ENCODE peak calls at places on chromosomes 11 and 22, in eight cellular contexts. L is GM20000; P is adrenal gland; K is fibroblast of the aortic adventitia; Y is CD4-positive, alpha-beta T cell; N is CD8-positive, alpha-beta T cell; I is colonic mucosa; S is HFFc6. U is an unnamed sample.

GRCh38 chr11:97537407-97538150 is 1147.8 kb downstream of the JRKL start:
- DNase-seq in I (no peak), N (no peak), K (no peak), S (no peak), P (no peak), Y (no peak), L (no peak), U (peak; percentile 12)

GRCh38 chr22:32175751-32176644 is 16.9 kb upstream of the C22orf42 start:
- DNase-seq in S (no peak), P (no peak), I (no peak), L (no peak), K (no peak), N (no peak), Y (no peak), U (peak; percentile 73)

GRCh38 chr11:36352919-36353318 is 56.8 kb downstream of the PRR5L start:
- DNase-seq in P (no peak), N (peak; percentile 43), K (no peak), Y (peak; percentile 27), S (no peak), I (peak; percentile 18), L (no peak), U (no peak)

GRCh38 chr11:45942381-45942780 is 19.9 kb downstream of the LARGE2 start:
- DNase-seq in S (no peak), K (no peak), Y (no peak), P (no peak), L (no peak), I (no peak), N (no peak), U (no peak)

GRCh38 chr11:111465400-111465799 is 46.8 kb downstream of the BTG4 start:
- DNase-seq in S (peak; percentile 53), I (no peak), Y (no peak), P (no peak), K (peak; percentile 48), L (no peak), N (no peak), U (no peak)

GRCh38 chr11:28739489-28740280 is 631.5 kb downstream of the METTL15 start:
- DNase-seq in P (no peak), L (no peak), I (no peak), Y (no peak), N (no peak), K (no peak), S (no peak), U (no peak)

GRCh38 chr11:120785576-120785975 is 238.3 kb upstream of the TBCEL start:
- DNase-seq in S (no peak), N (no peak), P (no peak), Y (no peak), K (no peak), I (no peak), L (no peak), U (no peak)

GRCh38 chr11:14578551-14578956 is 58.4 kb upstream of the PSMA1 start:
- DNase-seq in P (no peak), S (no peak), I (peak; percentile 41), Y (peak; percentile 34), K (peak; percentile 37), N (peak; percentile 32), L (peak; percentile 53), U (no peak)

GRCh38 chr22:46665751-46666280 is 45.6 kb downstream of the GRAMD4 start:
- DNase-seq in I (no peak), K (no peak), L (no peak), N (no peak), Y (no peak), S (no peak), P (no peak), U (no peak)

GRCh38 chr11:104151404-104152204 is 12.3 kb downstream of the PDGFD start:
- DNase-seq in S (peak; percentile 13), P (no peak), K (peak; percentile 34), L (no peak), N (no peak), I (no peak), Y (no peak), U (no peak)
- TF ChIP-seq CTCF in S (peak; percentile 84), P (peak; percentile 28), K (peak; percentile 30), L (no peak), N (no peak), I (no peak), Y (no peak), U (peak; percentile 62)

GRCh38 chr11:103110406-103110805 is 1.2 kb downstream of the DYNC2H1 start:
- DNase-seq in L (no peak), Y (no peak), S (peak; percentile 57), I (no peak), P (no peak), N (no peak), K (peak; percentile 77), U (no peak)
- TF ChIP-seq CTCF in L (no peak), Y (no peak), S (peak; percentile 77), I (no peak), P (no peak), N (no peak), K (peak; percentile 52), U (no peak)

GRCh38 chr11:4202749-4203148 is 108.2 kb downstream of the RRM1 start:
- DNase-seq in N (no peak), S (no peak), I (no peak), L (no peak), K (no peak), P (no peak), Y (no peak), U (no peak)

GRCh38 chr11:4203603-4204360 is 109.2 kb downstream of the RRM1 start:
- DNase-seq in P (no peak), Y (no peak), I (no peak), L (no peak), N (no peak), K (no peak), S (no peak), U (no peak)
- TF ChIP-seq CTCF in P (no peak), Y (no peak), I (no peak), L (no peak), N (no peak), K (peak; percentile 2), S (peak; percentile 17), U (no peak)

GRCh38 chr11:67545280-67545679 is 22.0 kb upstream of the CABP2 start:
- DNase-seq in S (no peak), Y (no peak), N (no peak), L (no peak), P (no peak), I (peak; percentile 88), K (no peak), U (no peak)
- TF ChIP-seq CTCF in S (peak; percentile 10), Y (no peak), N (no peak), L (no peak), P (no peak), I (no peak), K (no peak), U (no peak)

U was measured in glutamatergic neuron.